ENCODE peak calls at places on chromosomes 13 and 19, in ten cellular contexts. T is effector memory CD8-positive, alpha-beta T cell; U is NAMALWA; Q is neural progenitor cell; O is stimulated activated CD4-positive, alpha-beta T cell treated with anti-CD3 and anti-CD28 coated beads, Interleukin-4, amount 100 ng/mL, for 48 hours; P is Peyer's patch; Z is WTC11; W is T-helper 2 cell; X is neural crest cell; R is astrocyte of the cerebellum. I is an unnamed sample.

GRCh38 chr13:39148513-39148961 is 110.3 kb downstream of the NHLRC3 start:
- DNase-seq in P (peak; percentile 53), W (peak; percentile 3), R (peak; percentile 94), O (no peak), Q (peak; percentile 25), X (no peak), Z (no peak), T (no peak), U (no peak), I (peak; percentile 98)

GRCh38 chr19:23787106-23787505 is 28.4 kb upstream of the ZNF681 start:
- DNase-seq in U (no peak), Q (no peak), O (no peak), T (no peak), Z (no peak), W (no peak), P (no peak), X (no peak), R (no peak), I (peak; percentile 65)

GRCh38 chr13:55345197-55345596 is 1795.5 kb upstream of the PRR20A start:
- DNase-seq in X (no peak), P (no peak), Q (no peak), U (no peak), R (no peak), Z (no peak), W (no peak), O (no peak), T (no peak), I (no peak)

GRCh38 chr19:52942371-52943133 is 19.3 kb upstream of the ZNF888 start:
- DNase-seq in Z (peak; percentile 97), T (peak; percentile 99), R (no peak), Q (peak; percentile 87), W (peak; percentile 92), X (peak; percentile 92), O (peak; percentile 88), U (peak; percentile 93), P (peak; percentile 98), I (no peak)

GRCh38 chr13:24225930-24226329 is 65.4 kb downstream of the SPATA13 start:
- DNase-seq in W (no peak), O (no peak), X (no peak), Q (no peak), P (no peak), T (no peak), Z (no peak), R (no peak), U (no peak), I (no peak)

GRCh38 chr19:11175920-11176319 is 20.3 kb upstream of the SPC24 start:
- DNase-seq in Z (no peak), U (no peak), R (no peak), W (no peak), X (no peak), P (no peak), T (no peak), O (no peak), Q (no peak), I (no peak)

GRCh38 chr19:5950744-5951143 is 27.2 kb downstream of the RANBP3 start:
- DNase-seq in T (no peak), X (no peak), Z (no peak), U (no peak), Q (peak; percentile 69), R (no peak), O (no peak), W (no peak), P (no peak), I (no peak)

GRCh38 chr13:24127116-24127631 is 33.3 kb upstream of the SPATA13 start:
- DNase-seq in T (no peak), O (peak; percentile 4), Q (no peak), Z (no peak), X (no peak), P (peak; percentile 79), R (no peak), U (no peak), W (no peak), I (no peak)

GRCh38 chr13:50353651-50354415 is 338.6 kb downstream of the KCNRG start:
- DNase-seq in O (no peak), R (peak; percentile 58), X (no peak), T (no peak), U (no peak), Q (no peak), P (no peak), W (no peak), Z (no peak), I (no peak)

GRCh38 chr13:109794095-109794494 is 7.7 kb upstream of the IRS2 start:
- DNase-seq in X (no peak), O (no peak), U (no peak), Z (peak; percentile 28), P (no peak), T (no peak), Q (no peak), W (no peak), R (no peak), I (no peak)

GRCh38 chr19:41928754-41929535 is 696 bp upstream of the ERFL start:
- DNase-seq in R (no peak), W (no peak), U (peak; percentile 75), P (peak; percentile 68), T (no peak), O (no peak), Q (peak; percentile 37), X (no peak), Z (no peak), I (no peak)

GRCh38 chr13:21688056-21688455 is 17.2 kb downstream of the FGF9 start:
- DNase-seq in U (no peak), Q (no peak), R (no peak), Z (no peak), P (no peak), O (no peak), W (no peak), T (no peak), X (no peak), I (no peak)

GRCh38 chr13:114076329-114076761 is 56.1 kb downstream of the RASA3 start:
- DNase-seq in T (no peak), X (no peak), Q (no peak), W (no peak), P (peak; percentile 41), Z (no peak), R (no peak), O (no peak), U (no peak), I (no peak)

GRCh38 chr13:113997845-113998751 is 24.2 kb upstream of the C13orf46 start:
- DNase-seq in R (no peak), W (no peak), Q (no peak), X (no peak), O (no peak), P (no peak), T (no peak), Z (no peak), U (no peak), I (no peak)

GRCh38 chr19:27792576-27793127 is 1420.3 kb downstream of the UQCRFS1 start:
- DNase-seq in W (no peak), X (no peak), T (no peak), O (no peak), Z (no peak), U (no peak), P (no peak), R (no peak), Q (no peak), I (no peak)

GRCh38 chr13:51122868-51123267 is 11.8 kb upstream of the C13orf42 start:
- DNase-seq in T (no peak), R (no peak), X (no peak), Q (no peak), O (peak; percentile 5), Z (no peak), W (peak; percentile 13), U (no peak), P (no peak), I (no peak)

I was measured in retinal pigment epithelial cell.